ENCODE peak calls at places on chromosomes 7 and 10, in four cellular contexts. One of them, this sample, is unnamed.

GRCh38 chr10:31723074-31723750 is 205.4 kb downstream of the ARHGAP12 start:
- DNase-seq in lower leg skin: no peak
- DNase-seq in A549: no peak
- DNase-seq in iPS DF 6.9: no peak
- DNase-seq in this sample: no peak

GRCh38 chr7:76074972-76075370 is 27.1 kb downstream of the MDH2 start:
- DNase-seq in lower leg skin: no peak
- DNase-seq in A549: no peak
- DNase-seq in iPS DF 6.9: no peak
- DNase-seq in this sample: no peak

GRCh38 chr10:108471420-108471819 is 1306.9 kb upstream of the SORCS1 start:
- DNase-seq in lower leg skin: no peak
- DNase-seq in A549: no peak
- DNase-seq in iPS DF 6.9: no peak
- DNase-seq in this sample: no peak

GRCh38 chr7:13945670-13946069 is 43.8 kb downstream of the ETV1 start:
- DNase-seq in lower leg skin: no peak
- DNase-seq in A549: no peak
- DNase-seq in iPS DF 6.9: no peak
- DNase-seq in this sample: no peak

GRCh38 chr7:16130127-16131110 is 290.9 kb downstream of the CRPPA start:
- DNase-seq in lower leg skin: no peak
- DNase-seq in A549: no peak
- DNase-seq in iPS DF 6.9: no peak
- DNase-seq in this sample: no peak

GRCh38 chr7:130989006-130989795 is 255.2 kb upstream of the KLF14 start:
- DNase-seq in lower leg skin: no peak
- DNase-seq in A549: no peak
- DNase-seq in iPS DF 6.9: no peak
- DNase-seq in this sample: no peak

GRCh38 chr7:77409739-77410545 is 6.2 kb downstream of the GSAP start:
- DNase-seq in lower leg skin: no peak
- DNase-seq in A549: no peak
- DNase-seq in iPS DF 6.9: no peak
- DNase-seq in this sample: no peak

GRCh38 chr7:2111568-2111967 is 121.2 kb downstream of the MAD1L1 start:
- DNase-seq in lower leg skin: no peak
- DNase-seq in A549: no peak
- DNase-seq in iPS DF 6.9: no peak
- DNase-seq in this sample: no peak

GRCh38 chr10:71804067-71804466 is 30.7 kb upstream of the VSIR start:
- DNase-seq in lower leg skin: no peak
- DNase-seq in A549: no peak
- DNase-seq in iPS DF 6.9: no peak
- DNase-seq in this sample: no peak

GRCh38 chr7:106447318-106447847 is 162.6 kb upstream of the NAMPT start:
- DNase-seq in lower leg skin: no peak
- DNase-seq in A549: no peak
- DNase-seq in iPS DF 6.9: no peak
- DNase-seq in this sample: no peak

GRCh38 chr10:119531067-119531466 is 11.5 kb downstream of the RGS10 start:
- DNase-seq in lower leg skin: no peak
- DNase-seq in A549: no peak
- DNase-seq in iPS DF 6.9: no peak
- DNase-seq in this sample: no peak

GRCh38 chr7:28293529-28293835 is 112.9 kb upstream of the JAZF1 start:
- DNase-seq in lower leg skin: no peak
- DNase-seq in A549: no peak
- DNase-seq in iPS DF 6.9: no peak
- DNase-seq in this sample: no peak

GRCh38 chr10:63666836-63667383 is 145.7 kb downstream of the REEP3 start:
- DNase-seq in lower leg skin: no peak
- DNase-seq in A549: no peak
- DNase-seq in iPS DF 6.9: no peak
- DNase-seq in this sample: no peak

GRCh38 chr10:49606981-49607535 is 3.1 kb upstream of the SLC18A3 start:
- DNase-seq in lower leg skin: peak
- DNase-seq in A549: peak
- DNase-seq in iPS DF 6.9: no peak
- DNase-seq in this sample: peak

GRCh38 chr7:362416-363096 is 72.6 kb downstream of the FOXL3 start:
- DNase-seq in lower leg skin: no peak
- DNase-seq in A549: no peak
- DNase-seq in iPS DF 6.9: no peak
- DNase-seq in this sample: no peak

GRCh38 chr7:2920956-2921708 is 77.0 kb upstream of the GNA12 start:
- DNase-seq in lower leg skin: no peak
- DNase-seq in A549: no peak
- DNase-seq in iPS DF 6.9: no peak
- DNase-seq in this sample: no peak

GRCh38 chr7:5523052-5523711 is 99.5 kb upstream of the TNRC18 start:
- DNase-seq in lower leg skin: no peak
- DNase-seq in A549: no peak
- DNase-seq in iPS DF 6.9: no peak
- DNase-seq in this sample: peak

GRCh38 chr7:7719235-7719634 is 828 bp upstream of the RPA3 start:
- DNase-seq in lower leg skin: no peak
- DNase-seq in A549: no peak
- DNase-seq in iPS DF 6.9: no peak
- DNase-seq in this sample: no peak

GRCh38 chr7:19113855-19114590 is 3.4 kb downstream of the TWIST1 start:
- DNase-seq in lower leg skin: no peak
- DNase-seq in A549: no peak
- DNase-seq in iPS DF 6.9: no peak
- DNase-seq in this sample: no peak

GRCh38 chr7:112459645-112460044 is 9.4 kb downstream of the IFRD1 start:
- DNase-seq in lower leg skin: no peak
- DNase-seq in A549: no peak
- DNase-seq in iPS DF 6.9: no peak
- DNase-seq in this sample: no peak

GRCh38 chr7:107874605-107875446 is 16.2 kb upstream of the DLD start:
- DNase-seq in lower leg skin: no peak
- DNase-seq in A549: peak
- DNase-seq in iPS DF 6.9: no peak
- DNase-seq in this sample: peak

GRCh38 chr7:131691454-131692130 is 135.2 kb upstream of the PODXL start:
- DNase-seq in lower leg skin: peak
- DNase-seq in A549: no peak
- DNase-seq in iPS DF 6.9: no peak
- DNase-seq in this sample: no peak

GRCh38 chr7:130950741-130951140 is 216.7 kb upstream of the KLF14 start:
- DNase-seq in lower leg skin: no peak
- DNase-seq in A549: no peak
- DNase-seq in iPS DF 6.9: no peak
- DNase-seq in this sample: no peak

GRCh38 chr10:31101123-31101522 is 69.5 kb upstream of the ZNF438 start:
- DNase-seq in lower leg skin: no peak
- DNase-seq in A549: peak
- DNase-seq in iPS DF 6.9: no peak
- DNase-seq in this sample: no peak

GRCh38 chr10:110353244-110354119 is 48.8 kb upstream of the SMNDC1 start:
- DNase-seq in lower leg skin: no peak
- DNase-seq in A549: peak
- DNase-seq in iPS DF 6.9: no peak
- DNase-seq in this sample: no peak

GRCh38 chr7:105219771-105220160 is 169.0 kb downstream of the SRPK2 start:
- DNase-seq in lower leg skin: no peak
- DNase-seq in A549: no peak
- DNase-seq in iPS DF 6.9: no peak
- DNase-seq in this sample: no peak

GRCh38 chr10:71222541-71223364 is 10.4 kb downstream of the UNC5B start:
- DNase-seq in lower leg skin: peak
- DNase-seq in A549: no peak
- DNase-seq in iPS DF 6.9: no peak
- DNase-seq in this sample: no peak

GRCh38 chr10:89283988-89284475 is 17.8 kb upstream of the IFIT2 start:
- DNase-seq in lower leg skin: no peak
- DNase-seq in A549: peak
- DNase-seq in iPS DF 6.9: no peak
- DNase-seq in this sample: no peak

GRCh38 chr7:127770870-127771269 is 118.9 kb downstream of the SND1 start:
- DNase-seq in lower leg skin: no peak
- DNase-seq in A549: no peak
- DNase-seq in iPS DF 6.9: no peak
- DNase-seq in this sample: no peak

GRCh38 chr7:46178685-46179084 is 257.6 kb upstream of the IGFBP3 start:
- DNase-seq in lower leg skin: no peak
- DNase-seq in A549: no peak
- DNase-seq in iPS DF 6.9: no peak
- DNase-seq in this sample: no peak

GRCh38 chr10:60182691-60183090 is 207.0 kb downstream of the ANK3 start:
- DNase-seq in lower leg skin: no peak
- DNase-seq in A549: no peak
- DNase-seq in iPS DF 6.9: no peak
- DNase-seq in this sample: no peak

GRCh38 chr7:29196971-29197370 is 2.4 kb downstream of the CHN2 start:
- DNase-seq in lower leg skin: no peak
- DNase-seq in A549: no peak
- DNase-seq in iPS DF 6.9: no peak
- DNase-seq in this sample: no peak

GRCh38 chr7:21971780-21972396 is 26.2 kb upstream of the CDCA7L start:
- DNase-seq in lower leg skin: no peak
- DNase-seq in A549: no peak
- DNase-seq in iPS DF 6.9: no peak
- DNase-seq in this sample: no peak

GRCh38 chr10:58412502-58412961 is 27.3 kb downstream of the TFAM start:
- DNase-seq in lower leg skin: no peak
- DNase-seq in A549: peak
- DNase-seq in iPS DF 6.9: no peak
- DNase-seq in this sample: peak

DNA sequence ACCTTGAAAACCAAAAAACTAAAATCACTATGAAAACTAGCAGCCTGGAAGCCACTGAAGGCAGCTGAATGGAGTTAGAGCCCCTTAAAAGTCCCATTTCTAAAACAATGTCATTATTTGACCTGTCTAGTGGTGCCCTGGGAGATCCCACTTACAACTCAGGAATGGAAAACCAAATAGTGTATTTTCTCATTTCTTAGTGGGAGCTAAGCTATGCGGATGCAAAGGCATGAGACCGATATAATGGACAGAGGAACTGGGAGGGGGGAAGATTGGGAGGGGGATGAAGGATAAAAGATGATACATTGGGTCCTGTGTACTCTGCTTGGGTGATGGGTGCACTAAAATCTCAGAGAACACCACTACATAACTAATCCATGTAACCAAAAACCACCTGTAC is 9.8 kb upstream of the GIMAP2 start:
- DNase-seq in lower leg skin: no peak
- DNase-seq in A549: no peak
- DNase-seq in iPS DF 6.9: no peak
- DNase-seq in this sample: no peak
- H3K4me3 ChIP-seq in lower leg skin: no peak
- H3K4me3 ChIP-seq in A549: no peak
- H3K4me3 ChIP-seq in iPS DF 6.9: no peak
- H3K4me3 ChIP-seq in this sample: no peak

DNA sequence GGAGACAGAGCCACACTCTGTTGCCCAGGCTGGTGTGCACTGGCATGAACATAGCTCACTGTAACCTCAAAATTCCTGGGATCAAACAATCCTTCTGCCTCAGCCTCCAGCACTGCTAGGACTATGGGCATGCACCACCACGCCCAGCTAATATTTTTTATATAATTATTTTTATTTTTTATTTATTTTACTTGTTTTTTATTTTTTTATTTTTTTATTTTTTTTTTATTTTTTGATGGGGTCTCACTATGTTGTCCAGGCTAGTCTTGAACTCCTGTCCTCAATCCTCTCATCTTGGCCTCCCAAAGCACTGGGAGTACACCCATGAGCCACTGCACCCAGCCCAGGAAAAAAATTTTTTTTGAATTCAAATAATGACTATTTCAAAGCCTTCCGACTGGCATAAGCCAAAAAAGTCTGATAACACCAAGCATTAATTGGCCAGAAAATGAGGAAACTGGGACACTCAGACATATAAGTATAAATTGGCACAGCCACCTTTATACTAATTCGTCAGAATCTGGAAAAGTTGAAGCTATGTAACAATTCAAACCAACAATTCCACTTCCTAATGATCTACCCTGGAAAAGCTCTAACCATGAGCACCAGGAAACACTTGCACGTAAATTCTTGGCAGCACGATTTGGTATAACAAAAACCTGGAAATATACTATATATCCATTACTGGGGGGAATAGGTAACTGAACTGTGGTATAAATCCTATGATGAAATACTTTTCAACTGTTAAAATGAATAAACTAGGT is 6.3 kb downstream of the ZC3HAV1 start:
- DNase-seq in lower leg skin: no peak
- DNase-seq in A549: no peak
- DNase-seq in iPS DF 6.9: no peak
- DNase-seq in this sample: no peak
- H3K4me3 ChIP-seq in lower leg skin: no peak
- H3K4me3 ChIP-seq in A549: no peak
- H3K4me3 ChIP-seq in iPS DF 6.9: no peak
- H3K4me3 ChIP-seq in this sample: no peak

GRCh38 chr10:122163182-122164027 is 107.7 kb upstream of the BTBD16 start:
- DNase-seq in lower leg skin: no peak
- DNase-seq in A549: no peak
- DNase-seq in iPS DF 6.9: peak
- DNase-seq in this sample: no peak
- H3K4me3 ChIP-seq in lower leg skin: no peak
- H3K4me3 ChIP-seq in A549: no peak
- H3K4me3 ChIP-seq in iPS DF 6.9: peak
- H3K4me3 ChIP-seq in this sample: no peak

GRCh38 chr7:151018421-151019129 is 5.7 kb downstream of the ATG9B start:
- DNase-seq in lower leg skin: no peak
- DNase-seq in A549: no peak
- DNase-seq in iPS DF 6.9: no peak
- DNase-seq in this sample: no peak
- H3K4me3 ChIP-seq in lower leg skin: no peak
- H3K4me3 ChIP-seq in A549: peak
- H3K4me3 ChIP-seq in iPS DF 6.9: no peak
- H3K4me3 ChIP-seq in this sample: peak

GRCh38 chr10:75073442-75073841 is 38.0 kb upstream of the SAMD8 start:
- DNase-seq in lower leg skin: no peak
- DNase-seq in A549: no peak
- DNase-seq in iPS DF 6.9: no peak
- DNase-seq in this sample: no peak

GRCh38 chr10:75076387-75076786 is 35.1 kb upstream of the SAMD8 start:
- DNase-seq in lower leg skin: no peak
- DNase-seq in A549: no peak
- DNase-seq in iPS DF 6.9: no peak
- DNase-seq in this sample: no peak

GRCh38 chr10:75071756-75072155 is 39.7 kb upstream of the SAMD8 start:
- DNase-seq in lower leg skin: no peak
- DNase-seq in A549: no peak
- DNase-seq in iPS DF 6.9: no peak
- DNase-seq in this sample: no peak

GRCh38 chr10:75072727-75073126 is 38.7 kb upstream of the SAMD8 start:
- DNase-seq in lower leg skin: no peak
- DNase-seq in A549: no peak
- DNase-seq in iPS DF 6.9: no peak
- DNase-seq in this sample: no peak

GRCh38 chr10:75074711-75075445 is 36.6 kb upstream of the SAMD8 start:
- DNase-seq in lower leg skin: no peak
- DNase-seq in A549: no peak
- DNase-seq in iPS DF 6.9: no peak
- DNase-seq in this sample: no peak
- H3K4me3 ChIP-seq in lower leg skin: no peak
- H3K4me3 ChIP-seq in A549: no peak
- H3K4me3 ChIP-seq in iPS DF 6.9: no peak
- H3K4me3 ChIP-seq in this sample: no peak